ENCODE peak calls at places on chromosomes 12 and 14, in four cellular contexts. Y, D, U and Z are unnamed samples. For H3K9me3, the result is how much of the 10 kb centered on the place peaks cover.

GRCh38 chr14:68249534-68250517 is 430.2 kb downstream of the RAD51B start:
- DNase-seq in D (no peak), Y (peak), U (no peak), Z (no peak)

GRCh38 chr14:25518347-25518746 is 468.4 kb upstream of the STXBP6 start:
- DNase-seq in D (no peak), Y (no peak), U (no peak), Z (no peak)

GRCh38 chr12:17661250-17661649 is 428.7 kb downstream of the RERGL start:
- DNase-seq in Y (no peak), D (no peak), U (no peak), Z (no peak)

GRCh38 chr12:88188180-88188579 is 46.1 kb downstream of the TMTC3 start:
- DNase-seq in D (no peak), U (no peak), Y (no peak), Z (no peak)

GRCh38 chr14:72517736-72518135 is 376.2 kb downstream of the DPF3 start:
- DNase-seq in D (no peak), U (no peak), Y (no peak), Z (no peak)

GRCh38 chr14:93683241-93683640 is 105.0 kb downstream of the PRIMA1 start:
- DNase-seq in D (peak), Y (no peak), U (no peak), Z (no peak)

GRCh38 chr12:8953773-8954402 is 4.4 kb upstream of the M6PR start:
- DNase-seq in U (no peak), D (no peak), Y (no peak), Z (peak)

GRCh38 chr14:63853831-63854293 is 1.1 kb downstream of the SYNE2 start:
- DNase-seq in Y (peak), D (peak), U (peak), Z (peak)

GRCh38 chr14:106556665-106557289 is 1030.4 kb downstream of the TMEM121 start:
- DNase-seq in U (peak), D (peak), Y (no peak), Z (peak)

GRCh38 chr12:109147954-109148353 is 31.6 kb downstream of the ACACB start:
- DNase-seq in Y (no peak), U (no peak), D (no peak), Z (no peak)

GRCh38 chr14:57085801-57086200 is 182.9 kb downstream of the EXOC5 start:
- DNase-seq in Y (no peak), U (no peak), D (no peak), Z (no peak)

GRCh38 chr12:123465084-123465483 is 7.1 kb downstream of the SNRNP35 start:
- DNase-seq in U (no peak), D (no peak), Y (peak), Z (no peak)

GRCh38 chr14:89058707-89059106 is 234.3 kb downstream of the TTC8 start:
- DNase-seq in D (no peak), U (no peak), Y (no peak), Z (no peak)

GRCh38 chr14:48937796-48938195 is 648.4 kb downstream of the RPS29 start:
- DNase-seq in Y (peak), D (no peak), U (no peak), Z (no peak)

GRCh38 chr14:92962831-92963095 is 39.8 kb downstream of the CHGA start:
- DNase-seq in U (no peak), Y (no peak), D (no peak), Z (no peak)

GRCh38 chr12:127613056-127613455 is 653.9 kb upstream of the TMEM132C start:
- DNase-seq in D (no peak), Y (no peak), U (no peak), Z (no peak)

GRCh38 chr12:124543052-124543590 is 24.3 kb downstream of the NCOR2 start:
- DNase-seq in U (no peak), D (peak), Y (no peak), Z (no peak)

GRCh38 chr12:4270016-4270669 is 3.4 kb upstream of the CCND2 start:
- DNase-seq in D (no peak), Y (no peak), U (no peak), Z (no peak)

GRCh38 chr12:42918387-42918786 is 328.8 kb upstream of the PRICKLE1 start:
- DNase-seq in U (no peak), D (no peak), Y (no peak), Z (no peak)

GRCh38 chr12:119479121-119479561 is 114.4 kb upstream of the TMEM233 start:
- DNase-seq in Y (no peak), U (no peak), D (no peak), Z (no peak)

GRCh38 chr14:71139058-71139946 is 232.0 kb downstream of the PCNX1 start:
- DNase-seq in D (peak), U (peak), Y (peak), Z (peak)

GRCh38 chr12:18864900-18865561 is 127.1 kb downstream of the CAPZA3 start:
- DNase-seq in D (no peak), U (no peak), Y (no peak), Z (no peak)

GRCh38 chr14:89736866-89737265 is 217.7 kb downstream of the EFCAB11 start:
- DNase-seq in D (no peak), U (no peak), Y (no peak), Z (no peak)

GRCh38 chr12:53431187-53431586 is 7.5 kb downstream of the AMHR2 start:
- DNase-seq in Y (no peak), D (no peak), U (no peak), Z (no peak)

GRCh38 chr14:73888460-73888725 is 1.7 kb downstream of the ZNF410 start:
- DNase-seq in Y (peak), D (no peak), U (no peak), Z (no peak)

GRCh38 chr14:103561381-103562134 is 899 bp downstream of the BAG5 start:
- DNase-seq in Y (peak), U (no peak), D (peak), Z (no peak)

GRCh38 chr12:30973171-30973570 is 46.6 kb downstream of the TSPAN11 start:
- DNase-seq in U (no peak), Y (no peak), D (no peak), Z (no peak)

GRCh38 chr12:53056296-53056695 is 6.4 kb downstream of the TNS2 start:
- DNase-seq in Y (no peak), D (no peak), U (no peak), Z (no peak)

GRCh38 chr12:55636853-55637252 is at the start of gene OR10P1:
- DNase-seq in D (no peak), U (no peak), Y (no peak), Z (no peak)

GRCh38 chr12:121858662-121859572 is at the start of gene HPD:
- DNase-seq in Y (no peak), D (no peak), U (no peak), Z (no peak)

DNA sequence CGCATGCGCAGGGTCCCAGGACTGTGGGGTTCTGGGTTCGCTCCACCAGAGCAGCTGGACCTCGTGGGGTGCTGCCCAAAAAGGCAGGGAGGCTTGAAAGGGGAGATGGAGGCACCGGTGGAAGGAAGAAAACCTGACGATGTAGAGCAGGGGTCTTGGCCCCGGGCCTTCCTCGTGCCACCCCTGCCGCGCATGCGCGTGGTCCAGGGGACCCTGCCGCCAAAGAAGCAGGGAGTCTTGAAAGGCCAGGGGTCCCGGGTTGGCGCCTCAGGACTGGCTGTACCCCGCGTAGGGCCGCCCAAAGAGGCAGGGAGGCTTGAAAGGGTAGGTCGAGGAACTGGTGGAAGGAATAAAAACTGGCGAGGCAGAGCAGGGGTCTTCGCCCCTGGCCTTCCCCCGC is 321.0 kb downstream of the ALG10 start:
- DNase-seq in D (no peak), Y (no peak), U (no peak), Z (no peak)
- H3K9me3 ChIP-seq in D (under half), Y (under half), U (under half), Z (under half)

DNA sequence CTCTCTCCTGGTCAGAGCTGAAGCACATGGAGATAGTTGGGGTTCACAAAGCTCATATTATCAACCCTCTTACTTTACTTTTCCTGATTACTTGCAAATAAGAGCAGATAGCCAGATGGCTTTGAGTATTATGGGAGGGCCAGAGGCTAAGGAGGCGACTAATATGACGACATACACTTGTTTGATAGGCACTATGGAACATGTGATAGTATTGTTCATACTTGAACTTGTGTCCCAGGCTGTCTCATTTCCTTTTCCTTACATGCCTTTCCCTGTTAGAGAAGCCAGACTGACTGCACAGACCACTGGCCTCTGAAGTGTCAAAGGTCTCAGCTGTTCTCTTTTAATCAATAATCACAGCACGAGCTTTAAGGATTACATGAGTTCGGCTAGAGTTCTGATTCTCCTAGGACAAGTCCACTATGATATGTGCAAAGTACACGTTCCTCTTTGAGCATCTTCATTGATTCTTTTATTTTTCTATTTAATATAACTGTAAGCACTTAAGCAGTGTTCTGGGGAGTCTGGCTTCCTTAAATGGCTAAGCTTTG is 326.0 kb downstream of the PRKD1 start:
- DNase-seq in Y (peak), U (no peak), D (no peak), Z (no peak)
- H3K9me3 ChIP-seq in Y (under half), U (under half), D (under half), Z (under half)

GRCh38 chr12:128959931-128960330 is 106.7 kb downstream of the GLT1D1 start:
- DNase-seq in D (no peak), Y (no peak), U (no peak), Z (no peak)

GRCh38 chr12:128961308-128961923 is 108.1 kb downstream of the GLT1D1 start:
- DNase-seq in Y (no peak), U (no peak), D (no peak), Z (no peak)

GRCh38 chr12:128951448-128951847 is 98.2 kb downstream of the GLT1D1 start:
- DNase-seq in Y (no peak), D (peak), U (no peak), Z (no peak)

GRCh38 chr12:128961957-128962356 is 108.7 kb downstream of the GLT1D1 start:
- DNase-seq in U (no peak), D (no peak), Y (no peak), Z (no peak)

GRCh38 chr12:128956755-128957154 is 103.5 kb downstream of the GLT1D1 start:
- DNase-seq in U (no peak), D (no peak), Y (no peak), Z (no peak)
- H3K9me3 ChIP-seq in U (under half), D (under half), Y (under half), Z (under half)

GRCh38 chr14:98411154-98411553 is 860.8 kb downstream of the BCL11B start:
- DNase-seq in D (no peak), Y (no peak), U (no peak), Z (no peak)
- H3K9me3 ChIP-seq in D (under half), Y (under half), U (under half), Z (under half)

DNA sequence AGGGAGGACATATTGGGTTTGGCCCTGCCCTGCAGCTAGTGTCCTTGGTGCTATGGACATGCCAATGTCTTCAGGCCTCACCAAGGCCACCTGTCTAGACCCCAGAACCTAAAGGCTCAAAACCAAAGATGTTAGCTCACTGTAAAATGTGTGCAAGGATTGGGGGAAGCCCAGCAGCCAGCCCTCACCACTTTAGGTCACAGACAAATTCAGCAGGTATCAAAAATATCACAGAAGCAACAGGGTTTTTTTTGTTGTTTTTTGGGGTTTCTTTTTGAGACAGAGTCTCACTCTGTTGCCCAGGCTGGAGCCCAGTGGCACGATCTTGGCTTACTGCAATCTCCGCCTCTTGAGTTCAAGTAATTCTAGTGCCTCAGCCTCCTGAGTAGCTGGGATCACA is 29.0 kb upstream of the NINJ2 start:
- DNase-seq in D (no peak), Y (no peak), U (no peak), Z (no peak)
- H3K9me3 ChIP-seq in D (under half), Y (under half), U (under half), Z (under half)